ENCODE peak calls at places on chromosomes 6 and 20, in nine cellular contexts. I is suprapubic skin, H is stomach, S is H1, G is K562, C is transverse colon, Y is spleen, Q is upper lobe of left lung, U is HepG2. V is an unnamed sample.

GRCh38 chr6:53544050-53544499 is 826 bp downstream of the GCLC start:
- DNase-seq in U (no peak), I (no peak), S (no peak), Y (no peak), G (no peak), C (no peak), Q (no peak), H (no peak), V (no peak)

GRCh38 chr6:42226251-42227143 is 8.8 kb upstream of the MRPS10 start:
- DNase-seq in Q (no peak), C (peak; percentile 71), Y (no peak), U (peak; percentile 79), H (no peak), G (no peak), S (no peak), I (no peak), V (no peak)

GRCh38 chr6:135182993-135183531 is 2.0 kb downstream of the MYB start:
- DNase-seq in S (peak; percentile 74), I (no peak), H (peak; percentile 65), U (no peak), G (peak; percentile 84), Q (peak; percentile 61), Y (peak; percentile 89), C (peak; percentile 87), V (no peak)

GRCh38 chr6:105045546-105045945 is 88.6 kb downstream of the LIN28B start:
- DNase-seq in I (no peak), U (peak; percentile 77), H (no peak), G (no peak), C (no peak), S (no peak), Q (no peak), Y (no peak), V (no peak)

GRCh38 chr6:11367638-11368199 is 135.3 kb upstream of the NEDD9 start:
- DNase-seq in Y (no peak), Q (no peak), U (peak; percentile 100), G (no peak), I (no peak), C (no peak), H (no peak), S (no peak), V (no peak)

GRCh38 chr6:157218371-157219198 is 104.7 kb downstream of the TMEM242 start:
- DNase-seq in H (no peak), I (no peak), Q (no peak), U (no peak), G (no peak), Y (no peak), S (no peak), C (no peak), V (no peak)

GRCh38 chr20:16397053-16397452 is 176.2 kb downstream of the KIF16B start:
- DNase-seq in C (no peak), Q (no peak), Y (no peak), G (no peak), S (no peak), U (no peak), I (no peak), H (no peak), V (peak; percentile 58)

GRCh38 chr6:138572200-138572875 is 73.0 kb upstream of the NHSL1 start:
- DNase-seq in G (no peak), Q (peak; percentile 91), Y (no peak), C (peak; percentile 82), U (peak; percentile 97), S (peak; percentile 64), I (no peak), H (peak; percentile 89), V (peak; percentile 83)

GRCh38 chr20:19460386-19460785 is 247.9 kb downstream of the SLC24A3 start:
- DNase-seq in C (no peak), S (no peak), G (no peak), U (no peak), Q (no peak), Y (no peak), H (no peak), I (no peak), V (no peak)

GRCh38 chr20:49888341-49889244 is 26.7 kb downstream of the SPATA2 start:
- DNase-seq in H (peak; percentile 56), U (peak; percentile 69), G (peak; percentile 78), Q (no peak), S (peak; percentile 94), C (peak; percentile 60), Y (peak; percentile 81), I (no peak), V (no peak)

GRCh38 chr6:31821301-31822037 is 6.1 kb upstream of the HSPA1B start:
- DNase-seq in Q (peak; percentile 80), S (peak; percentile 75), H (peak; percentile 84), G (peak; percentile 76), I (peak; percentile 91), C (peak; percentile 95), U (no peak), Y (peak; percentile 92), V (no peak)

GRCh38 chr20:62786100-62786499 is 10.2 kb upstream of the MRGBP start:
- DNase-seq in Q (no peak), G (no peak), C (no peak), H (no peak), U (no peak), S (no peak), Y (no peak), I (no peak), V (no peak)

GRCh38 chr6:31586013-31586412 is at the start of gene LST1:
- DNase-seq in C (no peak), H (no peak), G (no peak), S (no peak), I (no peak), Y (no peak), Q (peak; percentile 63), U (no peak), V (no peak)

GRCh38 chr6:30685157-30685976 is 1.1 kb downstream of the PPP1R18 start:
- DNase-seq in I (no peak), H (no peak), S (no peak), Y (peak; percentile 89), Q (no peak), G (no peak), U (no peak), C (peak; percentile 36), V (no peak)

GRCh38 chr20:32945710-32946221 is 58.5 kb downstream of the SUN5 start:
- DNase-seq in I (no peak), S (peak; percentile 43), U (peak; percentile 55), Y (no peak), Q (no peak), C (no peak), G (no peak), H (no peak), V (no peak)

GRCh38 chr6:169933839-169934698 is 182.6 kb downstream of the ERMARD start:
- DNase-seq in S (no peak), U (no peak), Y (no peak), C (peak; percentile 55), I (no peak), H (peak; percentile 95), Q (peak; percentile 52), G (no peak), V (peak; percentile 39)

GRCh38 chr6:107539849-107540464 is 50.0 kb downstream of the SOBP start:
- DNase-seq in C (no peak), H (no peak), G (no peak), U (no peak), S (no peak), I (no peak), Q (no peak), Y (no peak), V (no peak)

GRCh38 chr6:88780714-88781389 is 182.6 kb downstream of the RNGTT start:
- DNase-seq in I (no peak), H (no peak), Y (no peak), G (peak; percentile 50), C (peak; percentile 37), U (peak; percentile 60), S (peak; percentile 51), Q (peak; percentile 29), V (no peak)

GRCh38 chr6:26249959-26250805 is 114.8 kb upstream of the BTN3A2 start:
- DNase-seq in Y (peak; percentile 94), H (peak; percentile 59), S (peak; percentile 73), G (peak; percentile 46), U (peak; percentile 58), Q (peak; percentile 72), I (peak; percentile 85), C (peak; percentile 84), V (peak; percentile 76)

GRCh38 chr20:51193066-51193772 is 170.3 kb upstream of the KCNG1 start:
- DNase-seq in H (no peak), Q (no peak), Y (no peak), C (no peak), S (no peak), G (no peak), I (no peak), U (no peak), V (no peak)
- TF ChIP-seq POLR2AphosphoS5 in H (no peak), Q (no peak), Y (no peak), C (no peak), S (no peak), G (no peak), I (no peak), U (no peak), V (no peak)

GRCh38 chr20:45358282-45359068 is 4.5 kb upstream of the SYS1 start:
- DNase-seq in G (no peak), H (peak; percentile 58), C (peak; percentile 73), Y (no peak), I (peak; percentile 88), S (no peak), Q (peak; percentile 94), U (peak; percentile 64), V (peak; percentile 97)
- TF ChIP-seq POLR2A in G (no peak), H (no peak), C (peak; percentile 38), Y (no peak), I (no peak), S (no peak), Q (no peak), U (no peak), V (peak; percentile 10)

GRCh38 chr6:93784794-93785757 is 365.7 kb upstream of the EPHA7 start:
- DNase-seq in S (no peak), U (no peak), C (no peak), I (no peak), Y (no peak), G (no peak), Q (no peak), H (no peak), V (no peak)

DNA sequence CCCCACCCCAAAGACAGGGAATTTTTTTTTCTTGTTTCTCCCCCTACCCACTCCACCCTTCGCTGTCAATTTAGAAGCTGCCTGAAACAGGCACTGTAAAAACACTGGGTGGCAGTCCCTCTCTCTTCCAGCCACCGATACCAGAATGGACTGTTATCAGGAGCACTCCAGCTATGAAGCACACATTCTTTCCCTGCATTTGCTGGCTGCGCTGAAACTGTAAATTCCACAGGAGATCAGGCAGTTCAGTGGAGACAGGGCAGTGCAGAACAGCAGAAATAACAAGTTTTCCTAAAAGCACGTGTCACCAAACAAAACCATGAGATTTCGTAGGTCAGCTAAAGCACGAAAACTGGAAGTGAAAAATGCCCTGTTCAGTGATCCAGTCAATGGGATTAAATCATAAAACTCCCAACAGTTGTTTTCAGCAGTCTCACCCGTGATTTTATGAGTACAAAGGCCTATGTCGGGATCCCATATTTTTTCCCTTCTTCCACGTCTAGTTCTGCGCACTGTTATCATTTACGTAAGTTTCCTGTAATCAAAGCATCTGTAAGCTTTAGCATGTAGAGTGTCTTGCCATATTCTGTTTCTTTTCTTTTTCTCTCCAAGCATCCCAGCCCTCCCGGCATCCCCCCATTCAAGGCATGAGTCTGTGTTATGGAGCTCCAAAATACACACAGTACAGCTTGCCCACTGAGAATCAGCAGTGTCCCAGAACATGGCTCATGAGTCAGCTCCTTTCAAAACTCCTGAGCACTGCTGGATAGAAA is 359.9 kb upstream of the EPHA7 start:
- DNase-seq in C (no peak), G (no peak), I (no peak), H (no peak), Y (no peak), Q (no peak), S (no peak), U (no peak), V (no peak)
- TF ChIP-seq CTCF in C (no peak), G (no peak), I (no peak), H (no peak), Y (no peak), Q (no peak), S (no peak), U (no peak), V (no peak)

GRCh38 chr6:21115111-21115510 is 478.4 kb upstream of the SOX4 start:
- DNase-seq in H (no peak), G (no peak), Q (no peak), U (peak; percentile 18), S (no peak), I (no peak), Y (no peak), C (no peak), V (no peak)
- TF ChIP-seq POLR2AphosphoS5 in H (no peak), G (no peak), Q (no peak), U (no peak), S (no peak), I (no peak), Y (no peak), C (no peak), V (no peak)